ENCODE peak calls at places on chromosome 12, in seven cellular contexts. One of them, this sample, is unnamed.

GRCh38 chr12:99505805-99506204 is 141.7 kb upstream of the GARIN6 start:
- DNase-seq in WERI-Rb-1: no peak
- DNase-seq in left cardiac atrium: no peak
- DNase-seq in stimulated activated CD4-positive, alpha-beta T cell treated with anti-CD3 and anti-CD28 coated beads, Interleukin-15, amount 100 ng/mL, for 1 hour: no peak
- DNase-seq in colonic mucosa: no peak
- DNase-seq in NCI-H1105: no peak
- DNase-seq in A172: no peak
- DNase-seq in this sample: no peak

GRCh38 chr12:53735556-53735955 is 8.3 kb upstream of the CALCOCO1 start:
- DNase-seq in WERI-Rb-1: no peak
- DNase-seq in left cardiac atrium: no peak
- DNase-seq in stimulated activated CD4-positive, alpha-beta T cell treated with anti-CD3 and anti-CD28 coated beads, Interleukin-15, amount 100 ng/mL, for 1 hour: no peak
- DNase-seq in colonic mucosa: no peak
- DNase-seq in NCI-H1105: no peak
- DNase-seq in A172: no peak
- DNase-seq in this sample: peak

GRCh38 chr12:107243316-107243715 is 150.0 kb upstream of the CRY1 start:
- DNase-seq in WERI-Rb-1: peak
- DNase-seq in left cardiac atrium: no peak
- DNase-seq in stimulated activated CD4-positive, alpha-beta T cell treated with anti-CD3 and anti-CD28 coated beads, Interleukin-15, amount 100 ng/mL, for 1 hour: no peak
- DNase-seq in colonic mucosa: no peak
- DNase-seq in NCI-H1105: no peak
- DNase-seq in A172: no peak
- DNase-seq in this sample: no peak

GRCh38 chr12:54683388-54683787 is 35.2 kb upstream of the DCD start:
- DNase-seq in WERI-Rb-1: no peak
- DNase-seq in left cardiac atrium: no peak
- DNase-seq in stimulated activated CD4-positive, alpha-beta T cell treated with anti-CD3 and anti-CD28 coated beads, Interleukin-15, amount 100 ng/mL, for 1 hour: no peak
- DNase-seq in colonic mucosa: no peak
- DNase-seq in NCI-H1105: no peak
- DNase-seq in A172: no peak
- DNase-seq in this sample: peak

GRCh38 chr12:109264943-109265650 is 44.0 kb downstream of the FOXN4 start:
- DNase-seq in WERI-Rb-1: no peak
- DNase-seq in left cardiac atrium: no peak
- DNase-seq in stimulated activated CD4-positive, alpha-beta T cell treated with anti-CD3 and anti-CD28 coated beads, Interleukin-15, amount 100 ng/mL, for 1 hour: no peak
- DNase-seq in colonic mucosa: no peak
- DNase-seq in NCI-H1105: no peak
- DNase-seq in A172: no peak
- DNase-seq in this sample: no peak

GRCh38 chr12:103673891-103674375 is 86.9 kb downstream of the STAB2 start:
- DNase-seq in WERI-Rb-1: no peak
- DNase-seq in left cardiac atrium: no peak
- DNase-seq in stimulated activated CD4-positive, alpha-beta T cell treated with anti-CD3 and anti-CD28 coated beads, Interleukin-15, amount 100 ng/mL, for 1 hour: no peak
- DNase-seq in colonic mucosa: peak
- DNase-seq in NCI-H1105: no peak
- DNase-seq in A172: no peak
- DNase-seq in this sample: no peak

GRCh38 chr12:71092290-71092689 is 65.5 kb downstream of the TSPAN8 start:
- DNase-seq in WERI-Rb-1: no peak
- DNase-seq in left cardiac atrium: no peak
- DNase-seq in stimulated activated CD4-positive, alpha-beta T cell treated with anti-CD3 and anti-CD28 coated beads, Interleukin-15, amount 100 ng/mL, for 1 hour: no peak
- DNase-seq in colonic mucosa: no peak
- DNase-seq in NCI-H1105: no peak
- DNase-seq in A172: peak
- DNase-seq in this sample: no peak

GRCh38 chr12:64990991-64991570 is 130.0 kb downstream of the WIF1 start:
- DNase-seq in WERI-Rb-1: no peak
- DNase-seq in left cardiac atrium: no peak
- DNase-seq in stimulated activated CD4-positive, alpha-beta T cell treated with anti-CD3 and anti-CD28 coated beads, Interleukin-15, amount 100 ng/mL, for 1 hour: no peak
- DNase-seq in colonic mucosa: no peak
- DNase-seq in NCI-H1105: no peak
- DNase-seq in A172: no peak
- DNase-seq in this sample: no peak

GRCh38 chr12:989751-990278 is 1.2 kb upstream of the ERC1 start:
- DNase-seq in WERI-Rb-1: peak
- DNase-seq in left cardiac atrium: peak
- DNase-seq in stimulated activated CD4-positive, alpha-beta T cell treated with anti-CD3 and anti-CD28 coated beads, Interleukin-15, amount 100 ng/mL, for 1 hour: no peak
- DNase-seq in colonic mucosa: peak
- DNase-seq in NCI-H1105: peak
- DNase-seq in A172: peak
- DNase-seq in this sample: no peak

This sample was measured in NCI-H2029.